ENCODE peak calls at places on chromosomes 7 and 10, in seven cellular contexts. U is SK-MEL-5; D is NCI-H1092; J is SHP77 treated with DMSO at 0.1 percent for 48 hours; W is stimulated activated naive CD8-positive, alpha-beta T cell treated with anti-CD3 and anti-CD28 coated beads, Interleukin-15, amount 100 ng/mL, for 72 hours; T is cardiac fibroblast; B is activated T-helper 1 cell treated with Interleukin-2 at 50 U/mL for 16 hours. Z is an unnamed sample.

GRCh38 chr10:96512997-96513685 is 585 bp downstream of the TLL2 start:
- DNase-seq in B (no peak), W (peak; percentile 61), U (no peak), J (no peak), D (no peak), T (peak; percentile 32), Z (no peak)

GRCh38 chr10:123357363-123358075 is 203.3 kb downstream of the BUB3 start:
- DNase-seq in J (no peak), B (no peak), D (no peak), T (no peak), W (no peak), U (no peak), Z (no peak)

GRCh38 chr7:100486753-100487446 is 3.2 kb downstream of the NYAP1 start:
- DNase-seq in D (no peak), T (peak; percentile 57), B (no peak), W (no peak), U (peak; percentile 64), J (no peak), Z (peak; percentile 47)

GRCh38 chr10:22268503-22268902 is 47.7 kb upstream of the COMMD3 start:
- DNase-seq in U (no peak), B (no peak), W (no peak), J (no peak), D (no peak), T (no peak), Z (no peak)

GRCh38 chr7:51139796-51140195 is 176.8 kb downstream of the COBL start:
- DNase-seq in D (no peak), B (no peak), T (no peak), U (no peak), J (no peak), W (no peak), Z (no peak)

GRCh38 chr10:125592897-125593296 is 90.1 kb downstream of the TEX36 start:
- DNase-seq in J (no peak), D (no peak), T (no peak), B (no peak), W (no peak), U (no peak), Z (no peak)

GRCh38 chr10:103983367-103983911 is 16.5 kb downstream of the SLK start:
- DNase-seq in D (no peak), W (no peak), U (no peak), J (no peak), B (no peak), T (peak; percentile 26), Z (no peak)

GRCh38 chr7:74305987-74306736 is 17.0 kb downstream of the CLIP2 start:
- DNase-seq in U (no peak), T (no peak), W (no peak), B (no peak), J (no peak), D (peak; percentile 45), Z (no peak)

GRCh38 chr7:82050792-82051191 is 280.9 kb upstream of the HGF start:
- DNase-seq in T (peak; percentile 76), W (no peak), U (no peak), J (no peak), B (no peak), D (no peak), Z (no peak)

GRCh38 chr10:118447478-118447877 is 105.4 kb upstream of the FAM204A start:
- DNase-seq in B (no peak), W (no peak), J (no peak), U (no peak), D (no peak), T (peak; percentile 14), Z (no peak)

GRCh38 chr10:70950062-70950461 is 61.7 kb upstream of the PCBD1 start:
- DNase-seq in J (no peak), W (no peak), U (no peak), D (no peak), T (no peak), B (no peak), Z (no peak)

GRCh38 chr7:389911-390601 is 100.1 kb downstream of the FOXL3 start:
- DNase-seq in T (no peak), W (no peak), J (no peak), B (no peak), D (no peak), U (no peak), Z (no peak)

GRCh38 chr7:5278781-5279180 is 4.0 kb upstream of the SLC29A4 start:
- DNase-seq in T (no peak), B (no peak), D (no peak), U (no peak), J (no peak), W (no peak), Z (no peak)

GRCh38 chr7:79137942-79138341 is 315.5 kb downstream of the MAGI2 start:
- DNase-seq in B (no peak), W (no peak), U (no peak), D (no peak), J (no peak), T (peak; percentile 71), Z (no peak)

GRCh38 chr10:102231357-102232318 is 5.5 kb downstream of the ELOVL3 start:
- DNase-seq in J (peak; percentile 13), T (peak; percentile 31), U (peak; percentile 56), W (peak; percentile 78), D (no peak), B (peak; percentile 47), Z (peak; percentile 96)

GRCh38 chr7:44282601-44283171 is 42.7 kb downstream of the CAMK2B start:
- DNase-seq in T (no peak), B (no peak), U (no peak), J (no peak), W (no peak), D (no peak), Z (no peak)

GRCh38 chr10:57723305-57723704 is 544.4 kb downstream of the IPMK start:
- DNase-seq in W (no peak), B (no peak), T (no peak), D (no peak), U (no peak), J (no peak), Z (no peak)

GRCh38 chr10:96075977-96076376 is 32.6 kb downstream of the CCNJ start:
- DNase-seq in D (no peak), T (no peak), B (no peak), J (no peak), W (no peak), U (no peak), Z (no peak)

GRCh38 chr10:29370092-29370611 is 81.3 kb downstream of the LYZL1 start:
- DNase-seq in U (no peak), W (no peak), B (no peak), D (no peak), T (peak; percentile 32), J (no peak), Z (no peak)

GRCh38 chr7:99014113-99014985 is 129.6 kb downstream of the SMURF1 start:
- DNase-seq in U (no peak), B (no peak), D (no peak), W (no peak), J (no peak), T (no peak), Z (no peak)

GRCh38 chr7:133790911-133791310 is 336.2 kb upstream of the LRGUK start:
- DNase-seq in J (no peak), U (no peak), D (no peak), B (no peak), T (no peak), W (no peak), Z (no peak)

GRCh38 chr10:22662693-22663330 is 51.6 kb downstream of the PIP4K2A start:
- DNase-seq in W (no peak), J (peak; percentile 52), B (no peak), U (peak; percentile 51), D (no peak), T (no peak), Z (no peak)

GRCh38 chr10:118309911-118310310 is 32.2 kb downstream of the FAM204A start:
- DNase-seq in T (no peak), U (no peak), D (no peak), W (no peak), J (no peak), B (no peak), Z (no peak)

GRCh38 chr10:122878799-122879338 is 512 bp downstream of the FAM24B start:
- DNase-seq in B (no peak), T (peak; percentile 56), J (peak; percentile 42), U (no peak), W (no peak), D (no peak), Z (peak; percentile 14)

GRCh38 chr10:132534348-132535064 is 3.1 kb upstream of the INPP5A start:
- DNase-seq in W (no peak), J (no peak), D (no peak), T (no peak), U (no peak), B (no peak), Z (no peak)

GRCh38 chr7:3260425-3260762 is 40.7 kb upstream of the SDK1 start:
- DNase-seq in J (no peak), D (no peak), U (peak; percentile 27), B (no peak), T (peak; percentile 78), W (no peak), Z (no peak)

GRCh38 chr10:60778978-60779668 is 845 bp downstream of the CDK1 start:
- DNase-seq in D (no peak), B (no peak), U (peak; percentile 46), T (no peak), J (no peak), W (no peak), Z (no peak)

GRCh38 chr10:59709472-59710125 is at the start of gene SLC16A9:
- DNase-seq in J (no peak), T (peak; percentile 53), U (no peak), B (no peak), D (peak; percentile 46), W (peak; percentile 48), Z (peak; percentile 65)

GRCh38 chr10:31937371-31937770 is 8.7 kb upstream of the ARHGAP12 start:
- DNase-seq in W (no peak), U (no peak), B (no peak), T (no peak), J (no peak), D (no peak), Z (no peak)

GRCh38 chr7:46871516-46871915 is 710.4 kb downstream of the TNS3 start:
- DNase-seq in T (no peak), B (no peak), J (no peak), D (no peak), U (no peak), W (no peak), Z (no peak)

GRCh38 chr7:155356323-155357105 is 58.8 kb downstream of the INSIG1 start:
- DNase-seq in W (no peak), U (peak; percentile 68), T (no peak), B (no peak), J (no peak), D (no peak), Z (peak; percentile 77)

GRCh38 chr7:116779921-116780320 is 82.5 kb upstream of the CAPZA2 start:
- DNase-seq in B (no peak), W (no peak), T (peak; percentile 18), U (no peak), D (no peak), J (no peak), Z (no peak)

GRCh38 chr10:6746782-6747181 is 166.7 kb upstream of the PRKCQ start:
- DNase-seq in W (no peak), D (no peak), T (peak; percentile 35), J (no peak), U (no peak), B (no peak), Z (no peak)

GRCh38 chr7:148915211-148915610 is 31.1 kb upstream of the EZH2 start:
- DNase-seq in B (no peak), W (no peak), T (no peak), D (no peak), U (no peak), J (no peak), Z (no peak)

GRCh38 chr7:329691-330281 is 39.8 kb downstream of the FOXL3 start:
- DNase-seq in D (no peak), J (no peak), W (no peak), U (no peak), T (no peak), B (no peak), Z (no peak)

Z was measured in HuH-7.